ENCODE peak calls at places on chromosomes 6 and 20, in five cellular contexts. P, T, Y, F and H are unnamed samples. For H3K4me1, the result is how much of the 10 kb centered on the place peaks cover.

GRCh38 chr6:63553208-63553607 is 19.1 kb upstream of the LOC128125822 start:
- DNase-seq in T (no peak), F (no peak), P (no peak), Y (no peak), H (no peak)

GRCh38 chr6:166474721-166475565 is 92.2 kb upstream of the MPC1 start:
- DNase-seq in F (peak), Y (no peak), P (no peak), T (no peak), H (no peak)

GRCh38 chr6:32108094-32108627 is 977 bp downstream of the TNXB start:
- DNase-seq in P (peak), Y (peak), F (peak), T (no peak), H (no peak)

GRCh38 chr6:84687487-84687886 is 76.9 kb downstream of the TBX18 start:
- DNase-seq in Y (no peak), P (no peak), F (peak), T (no peak), H (no peak)

GRCh38 chr20:14264869-14265268 is 72.5 kb downstream of the FLRT3 start:
- DNase-seq in Y (peak), P (no peak), T (no peak), F (peak), H (no peak)

GRCh38 chr20:43102394-43102793 is 87.3 kb downstream of the PTPRT start:
- DNase-seq in Y (no peak), P (no peak), F (no peak), T (no peak), H (peak)

GRCh38 chr20:62437430-62437829 is 10.1 kb upstream of the RBBP8NL start:
- DNase-seq in P (no peak), T (no peak), Y (no peak), F (no peak), H (no peak)

GRCh38 chr6:85594197-85594930 is 706 bp upstream of the SNX14 start:
- DNase-seq in F (peak), Y (no peak), T (no peak), P (no peak), H (no peak)

GRCh38 chr20:35738410-35739179 is 3.5 kb downstream of the RBM39 start:
- DNase-seq in T (no peak), Y (no peak), F (no peak), P (no peak), H (no peak)

GRCh38 chr20:62802026-62802712 is 2.5 kb upstream of the OGFR start:
- DNase-seq in T (no peak), P (no peak), F (no peak), Y (no peak), H (no peak)

GRCh38 chr20:50728981-50729874 is 2.2 kb upstream of the PARD6B start:
- DNase-seq in T (no peak), Y (peak), F (peak), P (no peak), H (peak)

GRCh38 chr6:14804001-14804401 is 441.9 kb upstream of the JARID2 start:
- DNase-seq in Y (no peak), T (no peak), F (peak), P (no peak), H (no peak)

GRCh38 chr6:108839068-108839467 is 9.2 kb upstream of the ARMC2 start:
- DNase-seq in F (no peak), Y (no peak), P (no peak), T (no peak), H (peak)

GRCh38 chr6:135102191-135102590 is 47.6 kb upstream of the HBS1L start:
- DNase-seq in Y (no peak), T (no peak), F (no peak), P (no peak), H (no peak)
- H3K4me1 ChIP-seq in Y (under half), T (under half), F (under half), P (under half), H (under half)

GRCh38 chr20:46006964-46007363 is 1.7 kb upstream of the MMP9 start:
- DNase-seq in F (no peak), T (no peak), Y (no peak), P (no peak), H (no peak)

GRCh38 chr20:46009847-46010246 is 1.1 kb downstream of the MMP9 start:
- DNase-seq in T (no peak), Y (no peak), P (no peak), F (no peak), H (peak)

GRCh38 chr20:46004813-46005505 is 3.7 kb upstream of the MMP9 start:
- DNase-seq in P (peak), F (no peak), T (no peak), Y (no peak), H (peak)

GRCh38 chr20:46006031-46006430 is 2.7 kb upstream of the MMP9 start:
- DNase-seq in P (no peak), F (no peak), Y (no peak), T (no peak), H (no peak)

DNA sequence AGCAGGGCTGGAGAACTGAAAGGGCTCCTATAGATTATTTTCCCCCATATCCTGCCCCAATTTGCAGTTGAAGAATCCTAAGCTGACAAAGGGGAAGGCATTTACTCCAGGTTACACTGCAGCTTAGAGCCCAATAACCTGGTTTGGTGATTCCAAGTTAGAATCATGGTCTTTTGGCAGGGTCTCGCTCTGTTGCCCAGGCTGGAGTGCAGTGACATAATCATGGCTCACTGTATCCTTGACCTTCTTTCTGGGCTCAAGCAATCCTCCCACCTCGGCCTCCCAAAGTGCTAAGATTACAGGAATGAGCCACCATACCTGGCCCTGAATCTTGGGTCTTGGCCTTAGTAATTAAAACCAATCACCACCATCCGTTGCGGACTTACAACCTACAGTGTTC is 1.0 kb upstream of the MMP9 start:
- DNase-seq in F (no peak), Y (no peak), T (no peak), P (no peak), H (no peak)
- H3K4me1 ChIP-seq in F (under half), Y (under half), T (under half), P (under half), H (under half)

GRCh38 chr20:25049261-25050060 is 8.5 kb downstream of the ACSS1 start:
- DNase-seq in F (no peak), T (no peak), P (peak), Y (no peak), H (peak)
- H3K4me1 ChIP-seq in F (under half), T (under half), P (half or more), Y (under half), H (under half)

GRCh38 chr6:35729722-35730121 is 7.1 kb upstream of the ARMC12 start:
- DNase-seq in F (no peak), P (no peak), Y (no peak), T (no peak), H (no peak)
- H3K4me1 ChIP-seq in F (under half), P (under half), Y (half or more), T (half or more), H (under half)

DNA sequence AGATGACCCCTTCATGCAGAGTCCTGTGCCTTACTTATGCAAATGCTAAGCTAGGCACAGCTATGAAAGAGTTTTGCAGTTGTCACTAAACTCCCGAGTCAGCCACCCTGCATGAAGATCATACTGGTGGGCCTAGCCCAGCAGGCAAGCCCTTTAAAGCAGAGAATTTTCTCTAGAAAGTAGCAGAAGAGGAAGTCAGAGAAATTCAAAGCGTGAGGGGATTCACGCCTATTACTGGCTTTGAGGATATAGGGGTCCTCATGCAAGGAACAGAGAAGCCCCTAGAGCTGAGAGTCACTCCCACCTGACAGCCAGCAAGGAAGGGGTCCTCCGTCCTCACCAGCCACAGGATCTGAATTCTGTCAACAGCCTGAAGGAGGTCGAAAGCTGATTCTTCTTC is 54.6 kb downstream of the MYB start:
- DNase-seq in P (no peak), T (no peak), F (no peak), Y (no peak), H (no peak)
- H3K4me1 ChIP-seq in P (under half), T (under half), F (under half), Y (under half), H (under half)

GRCh38 chr6:41726876-41727275 is 8.5 kb downstream of the TFEB start:
- DNase-seq in T (no peak), P (no peak), F (no peak), Y (no peak), H (no peak)
- H3K4me1 ChIP-seq in T (under half), P (half or more), F (under half), Y (half or more), H (under half)

GRCh38 chr20:10551732-10552724 is 116.9 kb downstream of the SLX4IP start:
- DNase-seq in P (no peak), T (no peak), F (no peak), Y (no peak), H (peak)
- H3K4me1 ChIP-seq in P (under half), T (under half), F (under half), Y (under half), H (under half)

GRCh38 chr6:98842489-98843180 is 8.3 kb downstream of the POU3F2 start:
- DNase-seq in F (no peak), T (no peak), P (no peak), Y (no peak), H (peak)

GRCh38 chr6:98840385-98840784 is 6.0 kb downstream of the POU3F2 start:
- DNase-seq in T (no peak), Y (no peak), F (no peak), P (no peak), H (no peak)

GRCh38 chr6:98839788-98840361 is 5.5 kb downstream of the POU3F2 start:
- DNase-seq in F (no peak), P (no peak), T (no peak), Y (peak), H (peak)

GRCh38 chr6:98841589-98842488 is 7.5 kb downstream of the POU3F2 start:
- DNase-seq in T (no peak), F (no peak), P (no peak), Y (no peak), H (no peak)

DNA sequence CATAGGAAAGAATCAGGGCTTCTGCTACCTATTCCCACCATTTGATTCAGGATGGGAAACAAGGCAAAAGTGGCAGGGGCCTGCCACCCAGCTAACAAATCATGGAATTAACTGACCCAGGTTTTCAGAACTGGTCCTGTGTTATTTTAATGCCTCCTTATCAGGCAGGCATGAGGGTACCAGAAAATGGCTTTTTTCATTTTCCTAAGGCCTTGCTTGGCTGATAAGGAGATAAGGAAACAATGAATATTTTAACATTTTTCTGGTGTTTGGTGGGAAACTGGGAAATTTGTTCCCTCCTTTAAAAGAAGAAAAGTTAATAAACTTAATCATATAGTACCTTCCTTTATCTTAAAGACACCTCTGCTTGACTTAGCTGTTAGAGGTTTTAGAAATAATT is 6.7 kb downstream of the POU3F2 start:
- DNase-seq in Y (no peak), F (no peak), T (no peak), P (no peak), H (no peak)
- H3K4me1 ChIP-seq in Y (under half), F (under half), T (under half), P (under half), H (under half)